ENCODE peak calls at places on chromosomes 12 and 14, in seven cellular contexts. V, Y, D, L, P, Q and F are unnamed samples.

GRCh38 chr14:100775351-100775830 is 48.7 kb downstream of the DLK1 start:
- DNase-seq in V (no peak), Q (no peak), D (no peak), L (no peak), Y (no peak), P (no peak), F (no peak)

GRCh38 chr12:22334696-22335290 is at the start of gene ST8SIA1:
- DNase-seq in Q (no peak), Y (peak; percentile 36), V (peak; percentile 59), D (no peak), L (peak; percentile 21), P (no peak), F (peak; percentile 32)

GRCh38 chr12:2641209-2641608 is 153.6 kb upstream of the FKBP4 start:
- DNase-seq in Y (peak; percentile 43), V (peak; percentile 51), Q (peak; percentile 2), D (no peak), P (no peak), L (no peak), F (peak; percentile 41)

GRCh38 chr14:106218189-106218588 is 691.8 kb downstream of the TMEM121 start:
- DNase-seq in D (no peak), Q (no peak), P (no peak), L (no peak), V (no peak), Y (no peak), F (no peak)

GRCh38 chr12:26631846-26632245 is 201.1 kb downstream of the ITPR2 start:
- DNase-seq in P (no peak), Y (no peak), D (no peak), V (no peak), Q (peak; percentile 73), L (no peak), F (peak; percentile 21)

GRCh38 chr12:57533108-57533507 is 10.5 kb downstream of the MBD6 start:
- DNase-seq in P (no peak), V (no peak), Q (no peak), L (no peak), Y (no peak), D (no peak), F (no peak)

GRCh38 chr14:76203086-76204001 is 51.6 kb downstream of the GPATCH2L start:
- DNase-seq in Q (peak; percentile 95), L (no peak), Y (peak; percentile 77), P (peak; percentile 93), V (peak; percentile 50), D (no peak), F (peak; percentile 94)

GRCh38 chr14:76761849-76762616 is 765 bp downstream of the VASH1 start:
- DNase-seq in L (no peak), D (no peak), P (no peak), V (no peak), Y (no peak), Q (no peak), F (no peak)

GRCh38 chr14:105286759-105287144 is 14.0 kb downstream of the BRF1 start:
- DNase-seq in D (no peak), Y (no peak), Q (no peak), P (no peak), V (no peak), L (no peak), F (no peak)

GRCh38 chr12:102740157-102741032 is 176.6 kb downstream of the PAH start:
- DNase-seq in L (no peak), P (peak; percentile 17), Y (peak; percentile 12), D (peak; percentile 56), V (no peak), Q (peak; percentile 16), F (peak; percentile 39)

GRCh38 chr14:99188721-99189120 is 83.3 kb downstream of the BCL11B start:
- DNase-seq in P (no peak), D (no peak), V (no peak), Q (no peak), Y (no peak), L (no peak), F (no peak)

GRCh38 chr12:124679533-124680371 is 112.3 kb upstream of the NCOR2 start:
- DNase-seq in L (no peak), Q (no peak), P (no peak), Y (no peak), D (peak; percentile 15), V (peak; percentile 48), F (no peak)

GRCh38 chr14:51304956-51305355 is 64.9 kb downstream of the TMX1 start:
- DNase-seq in Q (peak; percentile 99), L (no peak), P (peak; percentile 95), Y (peak; percentile 25), V (no peak), D (no peak), F (peak; percentile 85)

GRCh38 chr12:45468751-45469615 is 253.1 kb downstream of the ANO6 start:
- DNase-seq in V (no peak), L (no peak), Q (no peak), D (no peak), P (no peak), Y (no peak), F (no peak)

GRCh38 chr12:77847665-77848431 is 17.2 kb downstream of the NAV3 start:
- DNase-seq in P (peak; percentile 78), Q (peak; percentile 97), Y (no peak), L (no peak), V (no peak), D (peak; percentile 88), F (peak; percentile 95)

GRCh38 chr12:34406228-34406995 is 384.1 kb downstream of the ALG10 start:
- DNase-seq in Y (no peak), Q (no peak), V (peak; percentile 8), D (no peak), P (no peak), L (no peak), F (no peak)

GRCh38 chr12:61308220-61308619 is 952.0 kb upstream of the USP15 start:
- DNase-seq in Q (no peak), P (no peak), Y (no peak), V (no peak), L (no peak), D (no peak), F (no peak)

GRCh38 chr12:120466560-120467315 is 2.8 kb downstream of the SRSF9 start:
- DNase-seq in V (no peak), Q (no peak), L (peak; percentile 41), Y (no peak), P (no peak), D (no peak), F (peak; percentile 61)

GRCh38 chr14:34782031-34782430 is 67.6 kb upstream of the CFL2 start:
- DNase-seq in V (no peak), D (no peak), Q (no peak), L (no peak), Y (no peak), P (no peak), F (peak; percentile 30)

GRCh38 chr12:21941522-21942376 is 523 bp upstream of the ABCC9 start:
- DNase-seq in V (peak; percentile 70), Q (peak; percentile 35), P (no peak), L (no peak), D (no peak), Y (no peak), F (peak; percentile 48)

GRCh38 chr14:75042040-75042439 is 9.2 kb downstream of the MLH3 start:
- DNase-seq in Q (peak; percentile 51), L (no peak), Y (no peak), D (no peak), V (no peak), P (no peak), F (no peak)